ENCODE peak calls at places on chromosomes 2 and 18, in five cellular contexts. I is thoracic aorta, O is IMR-90, B is sigmoid colon, R is GM23338. L is an unnamed sample.

GRCh38 chr2:38423763-38424162 is 46.7 kb upstream of the ATL2 start:
- DNase-seq in I (no peak), O (no peak), B (no peak), R (no peak), L (no peak)

GRCh38 chr2:64649013-64649484 is 4.7 kb downstream of the SERTAD2 start:
- DNase-seq in I (no peak), O (no peak), B (no peak), R (no peak), L (no peak)

GRCh38 chr18:50310080-50310479 is 22.6 kb upstream of the CXXC1 start:
- DNase-seq in I (no peak), O (no peak), B (no peak), R (no peak), L (no peak)

GRCh38 chr18:57190026-57190425 is 43.1 kb downstream of the BOD1L2 start:
- DNase-seq in I (no peak), O (no peak), B (no peak), R (no peak), L (no peak)

GRCh38 chr2:108297436-108298141 is 8.9 kb downstream of the SULT1C2 start:
- DNase-seq in I (no peak), O (peak; percentile 85), B (no peak), R (no peak), L (no peak)

GRCh38 chr2:204749319-204749718 is 204.0 kb downstream of the PARD3B start:
- DNase-seq in I (no peak), O (peak; percentile 81), B (no peak), R (no peak), L (no peak)

GRCh38 chr2:234422242-234422641 is 74.6 kb downstream of the ARL4C start:
- DNase-seq in I (no peak), O (peak; percentile 95), B (no peak), R (no peak), L (no peak)

GRCh38 chr2:20378341-20378740 is 27.7 kb upstream of the PUM2 start:
- DNase-seq in I (no peak), O (no peak), B (peak; percentile 56), R (no peak), L (no peak)

GRCh38 chr2:35933031-35933430 is 422.5 kb upstream of the CRIM1 start:
- DNase-seq in I (no peak), O (peak; percentile 50), B (no peak), R (no peak), L (no peak)

DNA sequence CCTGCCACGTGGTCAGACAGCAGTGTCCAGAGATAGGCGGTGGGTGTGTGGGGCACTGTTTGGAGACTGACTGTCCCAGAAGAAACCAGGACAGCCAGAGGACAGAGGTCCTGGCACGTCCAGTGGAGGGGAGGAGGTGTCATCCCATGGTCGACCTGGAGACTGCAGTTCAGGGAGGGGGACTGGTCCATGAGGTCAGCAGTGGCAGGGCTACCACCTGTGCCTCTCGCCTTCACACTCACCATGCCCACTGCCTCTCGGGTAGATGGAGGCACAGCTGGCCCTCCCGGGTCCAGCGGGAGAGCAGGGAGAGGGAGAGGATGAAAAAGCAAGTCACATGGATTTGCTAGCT is 53.9 kb downstream of the INHBB start:
- DNase-seq in I (no peak), O (no peak), B (no peak), R (no peak), L (no peak)
- TF ChIP-seq CTCF in I (no peak), O (no peak), B (no peak), R (no peak), L (no peak)

GRCh38 chr2:43225093-43225787 is 1.2 kb downstream of the ZFP36L2 start:
- DNase-seq in I (no peak), O (peak; percentile 64), B (peak; percentile 87), R (peak; percentile 60), L (peak; percentile 75)
- H3K27ac ChIP-seq in I (peak overlapping the region; percentile 98), O (peak overlapping the region; percentile 96), B (peak overlapping the region; percentile 100), R (peak overlapping the region; percentile 88), L (peak overlapping the region; percentile 100)

GRCh38 chr18:55779711-55780590 is 192.0 kb upstream of the TCF4 start:
- DNase-seq in I (no peak), O (peak; percentile 30), B (peak; percentile 63), R (peak; percentile 66), L (peak; percentile 49)
- TF ChIP-seq CTCF in I (no peak), O (peak; percentile 44), B (peak; percentile 11), R (peak; percentile 32), L (peak; percentile 28)

GRCh38 chr18:48947102-48947501 is 3.7 kb downstream of the SMAD7 start:
- DNase-seq in I (no peak), O (no peak), B (no peak), R (no peak), L (no peak)

GRCh38 chr18:48945953-48946217 is 4.9 kb downstream of the SMAD7 start:
- DNase-seq in I (no peak), O (no peak), B (no peak), R (no peak), L (no peak)

GRCh38 chr18:48944634-48945033 is 6.1 kb downstream of the SMAD7 start:
- DNase-seq in I (no peak), O (peak; percentile 57), B (no peak), R (no peak), L (no peak)

GRCh38 chr18:48947583-48947982 is 3.2 kb downstream of the SMAD7 start:
- DNase-seq in I (no peak), O (no peak), B (no peak), R (no peak), L (no peak)

GRCh38 chr18:48946329-48946835 is 4.4 kb downstream of the SMAD7 start:
- DNase-seq in I (no peak), O (peak; percentile 81), B (no peak), R (no peak), L (no peak)
- H3K27ac ChIP-seq in I (peak overlapping the region; percentile 97), O (no peak overlapping the region), B (peak overlapping the region; percentile 96), R (no peak overlapping the region), L (peak overlapping the region; percentile 94)

DNA sequence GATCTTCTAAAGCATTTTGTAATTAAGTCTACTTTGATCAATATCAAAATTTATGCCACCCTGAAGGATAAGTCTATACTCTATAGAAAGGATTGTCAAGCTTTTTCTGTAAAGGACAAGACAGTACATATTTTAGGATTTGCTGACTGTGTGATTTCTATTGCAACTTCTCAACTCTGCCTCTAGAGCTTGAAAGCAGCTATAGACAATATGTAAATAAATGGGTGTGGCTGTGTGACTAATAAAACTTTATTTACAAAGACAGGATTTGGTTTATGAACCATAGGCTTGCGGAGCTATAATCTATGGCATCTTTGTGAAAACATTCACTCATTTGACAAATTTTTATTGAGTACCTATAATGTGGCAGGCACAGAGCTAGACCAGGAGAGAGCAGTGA is 18.4 kb downstream of the UPP2 start:
- DNase-seq in I (no peak), O (no peak), B (no peak), R (no peak), L (no peak)
- TF ChIP-seq CTCF in I (no peak), O (no peak), B (no peak), R (no peak), L (no peak)

DNA sequence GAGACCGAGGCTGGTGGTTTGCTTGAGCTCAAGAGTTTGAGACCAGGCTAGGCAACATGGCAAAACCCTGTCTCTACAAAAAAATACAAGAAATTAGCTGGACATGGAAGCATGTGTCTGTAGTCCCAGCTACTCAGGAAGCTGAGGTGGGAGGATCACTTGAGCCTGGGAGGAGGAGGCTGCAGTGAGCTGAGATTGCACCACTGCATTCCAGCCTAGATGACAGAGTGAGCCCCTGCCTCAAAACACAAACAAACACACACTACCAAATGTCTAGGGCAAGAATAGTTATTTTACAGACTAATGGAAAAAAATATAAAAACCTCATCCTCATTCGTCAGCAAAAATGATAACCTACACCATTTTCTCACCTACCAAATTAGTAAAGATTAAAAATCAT is 15.3 kb downstream of the BUB1 start:
- DNase-seq in I (no peak), O (peak; percentile 64), B (no peak), R (no peak), L (no peak)
- H3K27ac ChIP-seq in I (no peak overlapping the region), O (peak overlapping the region; percentile 79), B (no peak overlapping the region), R (no peak overlapping the region), L (no peak overlapping the region)